ENCODE peak calls at places on chromosomes 2 and 18, in five cellular contexts. U is activated CD8-positive, alpha-beta T cell treated with anti-CD3 and anti-CD28 coated beads, Interleukin-2, amount 10 ng/mL, durations not matched to agents 7 days and 5 days; O is PC-9; Q is mammary epithelial cell; L is HT1080. H is an unnamed sample.

GRCh38 chr2:72917875-72918660 is 749 bp downstream of the EMX1 start:
- DNase-seq in O (no peak), Q (no peak), L (no peak), U (no peak), H (peak)

GRCh38 chr2:25362564-25363145 is 20.9 kb upstream of the DNMT3A start:
- DNase-seq in L (no peak), O (peak), U (peak), Q (no peak), H (peak)

GRCh38 chr18:58776084-58776483 is 88.6 kb upstream of the ZNF532 start:
- DNase-seq in Q (no peak), L (peak), O (no peak), U (no peak), H (no peak)

GRCh38 chr18:77133051-77133919 is 702 bp upstream of the MBP start:
- DNase-seq in Q (no peak), L (no peak), U (no peak), O (peak), H (no peak)

GRCh38 chr2:109434351-109434750 is 179.4 kb downstream of the SEPTIN10 start:
- DNase-seq in U (no peak), Q (no peak), L (no peak), O (no peak), H (no peak)

GRCh38 chr2:55175254-55176093 is 56.6 kb downstream of the CLHC1 start:
- DNase-seq in Q (peak), L (peak), O (no peak), U (no peak), H (peak)

GRCh38 chr2:199572571-199572970 is 114.8 kb upstream of the SATB2 start:
- DNase-seq in L (no peak), Q (no peak), O (no peak), U (no peak), H (no peak)

GRCh38 chr2:7111626-7112025 is 194.4 kb downstream of the RNF144A start:
- DNase-seq in O (no peak), L (no peak), Q (peak), U (no peak), H (no peak)

GRCh38 chr2:43070039-43070438 is 156.4 kb downstream of the ZFP36L2 start:
- DNase-seq in O (peak), Q (no peak), U (no peak), L (no peak), H (no peak)

GRCh38 chr2:158692372-158693103 is 102.6 kb upstream of the DAPL1 start:
- DNase-seq in L (no peak), Q (no peak), O (no peak), U (no peak), H (no peak)

GRCh38 chr2:45627911-45628310 is 16.8 kb upstream of the SRBD1 start:
- DNase-seq in L (peak), O (no peak), U (no peak), Q (no peak), H (no peak)

GRCh38 chr18:23300211-23300887 is 152.7 kb upstream of the RIOK3 start:
- DNase-seq in L (no peak), U (no peak), O (no peak), Q (no peak), H (no peak)

GRCh38 chr2:232898592-232899541 is 28.8 kb downstream of the SNORC start:
- DNase-seq in Q (no peak), O (no peak), L (peak), U (no peak), H (no peak)

GRCh38 chr2:231364961-231365810 is 30.3 kb upstream of the B3GNT7 start:
- DNase-seq in Q (peak), U (no peak), L (peak), O (peak), H (no peak)

GRCh38 chr2:193883820-193884219 is 1689.1 kb upstream of the TMEFF2 start:
- DNase-seq in L (no peak), U (no peak), Q (no peak), O (no peak), H (no peak)

GRCh38 chr2:238339395-238339780 is 19.1 kb downstream of the TRAF3IP1 start:
- DNase-seq in Q (peak), O (peak), L (no peak), U (no peak), H (no peak)

H was measured in GM13977.